ENCODE peak calls at places on chromosomes 16 and 17, in five cellular contexts. One of them, this sample, is unnamed.

GRCh38 chr16:10983175-10983558 is 38.8 kb downstream of the CLEC16A start:
- DNase-seq in neural progenitor cell: no peak
- DNase-seq in SK-N-SH: no peak
- DNase-seq in GM23248: no peak
- DNase-seq in MM.1S: no peak
- DNase-seq in this sample: no peak

GRCh38 chr17:71163813-71164122 is 957.1 kb upstream of the SOX9 start:
- DNase-seq in neural progenitor cell: no peak
- DNase-seq in SK-N-SH: no peak
- DNase-seq in GM23248: no peak
- DNase-seq in MM.1S: no peak
- DNase-seq in this sample: no peak

GRCh38 chr17:11643851-11644250 is 45.6 kb downstream of the DNAH9 start:
- DNase-seq in neural progenitor cell: no peak
- DNase-seq in SK-N-SH: no peak
- DNase-seq in GM23248: no peak
- DNase-seq in MM.1S: no peak
- DNase-seq in this sample: no peak

GRCh38 chr17:44914148-44914547 is 1.2 kb downstream of the GFAP start:
- DNase-seq in neural progenitor cell: no peak
- DNase-seq in SK-N-SH: no peak
- DNase-seq in GM23248: no peak
- DNase-seq in MM.1S: no peak
- DNase-seq in this sample: no peak

GRCh38 chr16:12559714-12560113 is 244.0 kb downstream of the CPPED1 start:
- DNase-seq in neural progenitor cell: no peak
- DNase-seq in SK-N-SH: no peak
- DNase-seq in GM23248: peak; percentile 54
- DNase-seq in MM.1S: no peak
- DNase-seq in this sample: peak; percentile 18

GRCh38 chr16:6803171-6803570 is 529.5 kb upstream of the RBFOX1 start:
- DNase-seq in neural progenitor cell: no peak
- DNase-seq in SK-N-SH: no peak
- DNase-seq in GM23248: no peak
- DNase-seq in MM.1S: no peak
- DNase-seq in this sample: no peak

GRCh38 chr16:12002447-12003006 is 26.0 kb downstream of the SNX29 start:
- DNase-seq in neural progenitor cell: no peak
- DNase-seq in SK-N-SH: no peak
- DNase-seq in GM23248: peak; percentile 39
- DNase-seq in MM.1S: no peak
- DNase-seq in this sample: no peak

GRCh38 chr16:2981177-2981898 is 1.1 kb upstream of the PKMYT1 start:
- DNase-seq in neural progenitor cell: peak; percentile 85
- DNase-seq in SK-N-SH: no peak
- DNase-seq in GM23248: no peak
- DNase-seq in MM.1S: no peak
- DNase-seq in this sample: no peak

GRCh38 chr17:9306086-9306485 is 269.5 kb downstream of the STX8 start:
- DNase-seq in neural progenitor cell: no peak
- DNase-seq in SK-N-SH: no peak
- DNase-seq in GM23248: no peak
- DNase-seq in MM.1S: no peak
- DNase-seq in this sample: peak; percentile 7

GRCh38 chr17:78923660-78924453 is 1.3 kb downstream of the TIMP2 start:
- DNase-seq in neural progenitor cell: peak; percentile 40
- DNase-seq in SK-N-SH: peak; percentile 65
- DNase-seq in GM23248: peak; percentile 68
- DNase-seq in MM.1S: peak; percentile 97
- DNase-seq in this sample: peak; percentile 92

GRCh38 chr17:74467221-74467951 is 952 bp downstream of the CD300A start:
- DNase-seq in neural progenitor cell: peak; percentile 37
- DNase-seq in SK-N-SH: no peak
- DNase-seq in GM23248: no peak
- DNase-seq in MM.1S: peak; percentile 61
- DNase-seq in this sample: no peak

GRCh38 chr16:87552072-87552718 is 50.1 kb upstream of the JPH3 start:
- DNase-seq in neural progenitor cell: no peak
- DNase-seq in SK-N-SH: no peak
- DNase-seq in GM23248: no peak
- DNase-seq in MM.1S: no peak
- DNase-seq in this sample: no peak

GRCh38 chr16:14436410-14436955 is 193.6 kb downstream of the PARN start:
- DNase-seq in neural progenitor cell: no peak
- DNase-seq in SK-N-SH: no peak
- DNase-seq in GM23248: no peak
- DNase-seq in MM.1S: no peak
- DNase-seq in this sample: no peak

GRCh38 chr16:74774223-74775139 is at the start of gene FA2H:
- DNase-seq in neural progenitor cell: peak; percentile 93
- DNase-seq in SK-N-SH: peak; percentile 97
- DNase-seq in GM23248: peak; percentile 24
- DNase-seq in MM.1S: peak; percentile 76
- DNase-seq in this sample: peak; percentile 88

GRCh38 chr16:75320435-75320834 is 69.0 kb upstream of the BCAR1 start:
- DNase-seq in neural progenitor cell: peak; percentile 58
- DNase-seq in SK-N-SH: no peak
- DNase-seq in GM23248: peak; percentile 46
- DNase-seq in MM.1S: no peak
- DNase-seq in this sample: no peak

GRCh38 chr16:77439106-77439505 is 4.3 kb upstream of the ADAMTS18 start:
- DNase-seq in neural progenitor cell: no peak
- DNase-seq in SK-N-SH: no peak
- DNase-seq in GM23248: no peak
- DNase-seq in MM.1S: no peak
- DNase-seq in this sample: no peak

GRCh38 chr17:16877102-16877501 is 94.8 kb downstream of the TNFRSF13B start:
- DNase-seq in neural progenitor cell: no peak
- DNase-seq in SK-N-SH: no peak
- DNase-seq in GM23248: peak; percentile 8
- DNase-seq in MM.1S: no peak
- DNase-seq in this sample: peak; percentile 11

GRCh38 chr17:26774291-26775218 is 519.4 kb upstream of the WSB1 start:
- DNase-seq in neural progenitor cell: no peak
- DNase-seq in SK-N-SH: peak; percentile 2
- DNase-seq in GM23248: no peak
- DNase-seq in MM.1S: no peak
- DNase-seq in this sample: no peak

GRCh38 chr16:27313422-27314160 is at the start of gene IL4R:
- DNase-seq in neural progenitor cell: peak; percentile 73
- DNase-seq in SK-N-SH: peak; percentile 74
- DNase-seq in GM23248: peak; percentile 91
- DNase-seq in MM.1S: peak; percentile 31
- DNase-seq in this sample: peak; percentile 48

GRCh38 chr17:48577946-48578615 is at the start of gene HOXB4:
- DNase-seq in neural progenitor cell: peak; percentile 74
- DNase-seq in SK-N-SH: no peak
- DNase-seq in GM23248: peak; percentile 90
- DNase-seq in MM.1S: peak; percentile 80
- DNase-seq in this sample: no peak

GRCh38 chr17:4220655-4221054 is 43.1 kb downstream of the ANKFY1 start:
- DNase-seq in neural progenitor cell: no peak
- DNase-seq in SK-N-SH: no peak
- DNase-seq in GM23248: no peak
- DNase-seq in MM.1S: no peak
- DNase-seq in this sample: no peak

GRCh38 chr16:23595246-23595950 is 718 bp downstream of the NDUFAB1 start:
- DNase-seq in neural progenitor cell: no peak
- DNase-seq in SK-N-SH: peak; percentile 20
- DNase-seq in GM23248: peak; percentile 50
- DNase-seq in MM.1S: no peak
- DNase-seq in this sample: no peak

GRCh38 chr16:72946474-72947194 is 101.3 kb downstream of the ZFHX3 start:
- DNase-seq in neural progenitor cell: no peak
- DNase-seq in SK-N-SH: no peak
- DNase-seq in GM23248: no peak
- DNase-seq in MM.1S: no peak
- DNase-seq in this sample: no peak

GRCh38 chr17:78168906-78169793 is 769 bp downstream of the SYNGR2 start:
- DNase-seq in neural progenitor cell: peak; percentile 60
- DNase-seq in SK-N-SH: peak; percentile 92
- DNase-seq in GM23248: peak; percentile 66
- DNase-seq in MM.1S: peak; percentile 63
- DNase-seq in this sample: peak; percentile 84

GRCh38 chr16:79838860-79839259 is 238.3 kb upstream of the MAF start:
- DNase-seq in neural progenitor cell: no peak
- DNase-seq in SK-N-SH: peak; percentile 68
- DNase-seq in GM23248: peak; percentile 4
- DNase-seq in MM.1S: no peak
- DNase-seq in this sample: no peak

GRCh38 chr17:62627219-62627903 is at the start of gene MRC2:
- DNase-seq in neural progenitor cell: peak; percentile 83
- DNase-seq in SK-N-SH: peak; percentile 93
- DNase-seq in GM23248: peak; percentile 95
- DNase-seq in MM.1S: no peak
- DNase-seq in this sample: peak; percentile 58

GRCh38 chr17:67863624-67864247 is 38.4 kb downstream of the BPTF start:
- DNase-seq in neural progenitor cell: no peak
- DNase-seq in SK-N-SH: no peak
- DNase-seq in GM23248: no peak
- DNase-seq in MM.1S: no peak
- DNase-seq in this sample: no peak

GRCh38 chr16:2912330-2913199 is 834 bp downstream of the FLYWCH1 start:
- DNase-seq in neural progenitor cell: peak; percentile 58
- DNase-seq in SK-N-SH: peak; percentile 47
- DNase-seq in GM23248: peak; percentile 84
- DNase-seq in MM.1S: peak; percentile 42
- DNase-seq in this sample: peak; percentile 25

GRCh38 chr17:79798296-79799173 is 1.7 kb upstream of the CBX8 start:
- DNase-seq in neural progenitor cell: peak; percentile 63
- DNase-seq in SK-N-SH: peak; percentile 39
- DNase-seq in GM23248: peak; percentile 67
- DNase-seq in MM.1S: no peak
- DNase-seq in this sample: no peak

GRCh38 chr17:158379-158778 is 21.0 kb downstream of the SCGB1C2 start:
- DNase-seq in neural progenitor cell: no peak
- DNase-seq in SK-N-SH: no peak
- DNase-seq in GM23248: no peak
- DNase-seq in MM.1S: no peak
- DNase-seq in this sample: no peak

GRCh38 chr16:896261-897199 is 74.3 kb downstream of the LMF1 start:
- DNase-seq in neural progenitor cell: no peak
- DNase-seq in SK-N-SH: no peak
- DNase-seq in GM23248: no peak
- DNase-seq in MM.1S: no peak
- DNase-seq in this sample: no peak
- H3K9ac ChIP-seq in neural progenitor cell: no peak overlapping the region
- H3K9ac ChIP-seq in SK-N-SH: no peak overlapping the region
- H3K9ac ChIP-seq in GM23248: no peak overlapping the region
- H3K9ac ChIP-seq in MM.1S: no peak overlapping the region
- H3K9ac ChIP-seq in this sample: no peak overlapping the region

GRCh38 chr17:75873587-75874322 is 4.6 kb downstream of the TRIM47 start:
- DNase-seq in neural progenitor cell: no peak
- DNase-seq in SK-N-SH: peak; percentile 32
- DNase-seq in GM23248: no peak
- DNase-seq in MM.1S: no peak
- DNase-seq in this sample: no peak

GRCh38 chr17:75875940-75876189 is 2.5 kb downstream of the TRIM47 start:
- DNase-seq in neural progenitor cell: no peak
- DNase-seq in SK-N-SH: peak; percentile 64
- DNase-seq in GM23248: no peak
- DNase-seq in MM.1S: no peak
- DNase-seq in this sample: no peak

GRCh38 chr17:75876190-75876937 is 2.0 kb downstream of the TRIM47 start:
- DNase-seq in neural progenitor cell: peak; percentile 71
- DNase-seq in SK-N-SH: peak; percentile 72
- DNase-seq in GM23248: peak; percentile 33
- DNase-seq in MM.1S: peak; percentile 95
- DNase-seq in this sample: peak; percentile 96

GRCh38 chr17:75874323-75875181 is 3.8 kb downstream of the TRIM47 start:
- DNase-seq in neural progenitor cell: no peak
- DNase-seq in SK-N-SH: peak; percentile 41
- DNase-seq in GM23248: no peak
- DNase-seq in MM.1S: no peak
- DNase-seq in this sample: no peak

GRCh38 chr17:75875182-75875939 is 3.0 kb downstream of the TRIM47 start:
- DNase-seq in neural progenitor cell: no peak
- DNase-seq in SK-N-SH: peak; percentile 75
- DNase-seq in GM23248: no peak
- DNase-seq in MM.1S: no peak
- DNase-seq in this sample: no peak
- TF ChIP-seq EZH2phosphoT487 in neural progenitor cell: no peak
- TF ChIP-seq EZH2phosphoT487 in SK-N-SH: no peak
- TF ChIP-seq EZH2phosphoT487 in GM23248: no peak
- TF ChIP-seq EZH2phosphoT487 in MM.1S: no peak
- TF ChIP-seq EZH2phosphoT487 in this sample: no peak

GRCh38 chr16:4115941-4116327 is 308 bp downstream of the ADCY9 start:
- DNase-seq in neural progenitor cell: no peak
- DNase-seq in SK-N-SH: no peak
- DNase-seq in GM23248: no peak
- DNase-seq in MM.1S: no peak
- DNase-seq in this sample: no peak
- H3K4me3 ChIP-seq in neural progenitor cell: peak overlapping the region; percentile 57
- H3K4me3 ChIP-seq in SK-N-SH: peak overlapping the region; percentile 58
- H3K4me3 ChIP-seq in GM23248: peak overlapping the region; percentile 71
- H3K4me3 ChIP-seq in MM.1S: no peak overlapping the region
- H3K4me3 ChIP-seq in this sample: peak overlapping the region; percentile 65

GRCh38 chr17:38659415-38659814 is 15.3 kb downstream of the EPOP start:
- DNase-seq in neural progenitor cell: no peak
- DNase-seq in SK-N-SH: no peak
- DNase-seq in GM23248: no peak
- DNase-seq in MM.1S: no peak
- DNase-seq in this sample: no peak

GRCh38 chr17:38660097-38661026 is 14.4 kb downstream of the EPOP start:
- DNase-seq in neural progenitor cell: no peak
- DNase-seq in SK-N-SH: no peak
- DNase-seq in GM23248: peak; percentile 40
- DNase-seq in MM.1S: no peak
- DNase-seq in this sample: peak; percentile 6

GRCh38 chr17:38657824-38658740 is 16.7 kb downstream of the EPOP start:
- DNase-seq in neural progenitor cell: no peak
- DNase-seq in SK-N-SH: no peak
- DNase-seq in GM23248: no peak
- DNase-seq in MM.1S: no peak
- DNase-seq in this sample: no peak

GRCh38 chr17:38656959-38657823 is 17.6 kb downstream of the EPOP start:
- DNase-seq in neural progenitor cell: peak; percentile 49
- DNase-seq in SK-N-SH: no peak
- DNase-seq in GM23248: no peak
- DNase-seq in MM.1S: no peak
- DNase-seq in this sample: no peak

DNA sequence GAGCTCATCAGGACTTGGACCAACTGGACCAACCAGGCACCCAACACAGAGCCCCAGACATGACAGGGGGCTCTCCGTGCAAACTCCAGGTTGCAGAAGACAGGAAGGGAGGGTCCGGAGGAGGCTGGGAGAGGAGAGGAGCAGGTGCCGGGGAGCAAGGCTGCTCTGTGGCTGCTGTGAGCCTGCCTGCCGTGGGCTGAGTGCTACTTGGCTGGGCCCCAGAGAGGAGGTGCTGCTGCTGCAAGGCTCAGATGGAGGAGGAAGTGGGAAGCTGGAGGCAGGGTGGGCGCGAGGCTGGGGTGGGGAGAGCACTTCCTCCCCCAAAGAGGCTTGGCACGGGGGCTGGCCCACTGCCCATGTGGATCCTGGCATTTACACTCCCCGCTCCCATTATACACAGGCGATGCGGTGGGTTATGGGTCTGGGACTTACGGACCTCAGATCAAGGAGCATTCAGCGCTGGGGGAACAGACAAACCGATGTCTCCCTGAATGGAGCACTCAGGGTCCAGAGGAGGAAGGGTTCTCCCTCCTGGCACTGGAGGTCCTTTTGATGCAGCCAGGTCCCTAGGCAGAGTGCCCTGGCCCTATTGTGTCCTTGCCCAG is 15.9 kb downstream of the EPOP start:
- DNase-seq in neural progenitor cell: no peak
- DNase-seq in SK-N-SH: no peak
- DNase-seq in GM23248: no peak
- DNase-seq in MM.1S: no peak
- DNase-seq in this sample: no peak
- H3K9ac ChIP-seq in neural progenitor cell: no peak overlapping the region
- H3K9ac ChIP-seq in SK-N-SH: no peak overlapping the region
- H3K9ac ChIP-seq in GM23248: no peak overlapping the region
- H3K9ac ChIP-seq in MM.1S: no peak overlapping the region
- H3K9ac ChIP-seq in this sample: no peak overlapping the region

This sample was measured in PC-3.